ENCODE peak calls at places on chromosomes 16 and 17, in four cellular contexts. X, P, H and N are unnamed samples.

GRCh38 chr17:48725005-48725293 is 2.0 kb downstream of the PRAC2 start:
- DNase-seq in X (no peak), P (no peak), H (no peak), N (no peak)

GRCh38 chr16:89188064-89188441 is 12.3 kb downstream of the SLC22A31 start:
- DNase-seq in X (no peak), P (no peak), H (no peak), N (no peak)

GRCh38 chr16:77574867-77575619 is 140.2 kb upstream of the ADAMTS18 start:
- DNase-seq in X (peak), P (no peak), H (no peak), N (no peak)

GRCh38 chr17:76833034-76833689 is 35.0 kb upstream of the MGAT5B start:
- DNase-seq in X (no peak), P (no peak), H (no peak), N (no peak)

GRCh38 chr17:3935825-3936355 is 19.6 kb upstream of the P2RX1 start:
- DNase-seq in X (no peak), P (peak), H (no peak), N (no peak)

GRCh38 chr17:2724783-2725164 is 13.2 kb upstream of the CLUH start:
- DNase-seq in X (peak), P (peak), H (peak), N (no peak)

GRCh38 chr17:48149174-48150106 is 41.9 kb downstream of the SNX11 start:
- DNase-seq in X (no peak), P (no peak), H (no peak), N (no peak)

GRCh38 chr17:79651751-79652150 is 40.9 kb upstream of the RBFOX3 start:
- DNase-seq in X (peak), P (no peak), H (no peak), N (peak)

GRCh38 chr16:2825049-2825742 is 4.9 kb upstream of the ZG16B start:
- DNase-seq in X (no peak), P (no peak), H (no peak), N (no peak)

GRCh38 chr17:45338023-45338781 is 21.4 kb upstream of the MAP3K14 start:
- DNase-seq in X (no peak), P (no peak), H (no peak), N (no peak)

GRCh38 chr17:77328823-77329740 is 188.3 kb downstream of the SEC14L1 start:
- DNase-seq in X (no peak), P (no peak), H (no peak), N (no peak)

GRCh38 chr17:41784207-41784744 is 2.2 kb downstream of the JUP start:
- DNase-seq in X (no peak), P (peak), H (peak), N (no peak)

GRCh38 chr17:66934040-66934439 is 30.5 kb upstream of the CACNG4 start:
- DNase-seq in X (no peak), P (no peak), H (no peak), N (no peak)

GRCh38 chr16:78638371-78638770 is 538.9 kb downstream of the WWOX start:
- DNase-seq in X (no peak), P (no peak), H (peak), N (no peak)

GRCh38 chr17:77691216-77692085 is 267.1 kb upstream of the TNRC6C start:
- DNase-seq in X (no peak), P (no peak), H (no peak), N (peak)

GRCh38 chr17:80220709-80221215 is 535 bp downstream of the SLC26A11 start:
- DNase-seq in X (peak), P (no peak), H (peak), N (no peak)

GRCh38 chr17:45016823-45017222 is 34.6 kb downstream of the DCAKD start:
- DNase-seq in X (no peak), P (no peak), H (no peak), N (no peak)

GRCh38 chr17:33640629-33641028 is 347.5 kb upstream of the ASIC2 start:
- DNase-seq in X (no peak), P (no peak), H (peak), N (no peak)
- H3K27ac ChIP-seq in X (no peak), P (no peak), H (no peak), N (no peak)

GRCh38 chr16:24845726-24846547 is at the start of gene SLC5A11:
- DNase-seq in X (no peak), P (no peak), H (no peak), N (no peak)
- H3K27ac ChIP-seq in X (no peak), P (no peak), H (no peak), N (no peak)

GRCh38 chr17:50429793-50430192 is 3.8 kb downstream of the ACSF2 start:
- DNase-seq in X (no peak), P (no peak), H (no peak), N (no peak)
- H3K27ac ChIP-seq in X (no peak), P (no peak), H (no peak), N (no peak)

GRCh38 chr17:71762526-71762925 is 358.3 kb upstream of the SOX9 start:
- DNase-seq in X (no peak), P (no peak), H (no peak), N (no peak)

GRCh38 chr17:71757156-71757555 is 363.7 kb upstream of the SOX9 start:
- DNase-seq in X (no peak), P (no peak), H (no peak), N (no peak)

GRCh38 chr17:71760062-71760720 is 360.6 kb upstream of the SOX9 start:
- DNase-seq in X (no peak), P (peak), H (no peak), N (no peak)

GRCh38 chr17:71757956-71758355 is 362.9 kb upstream of the SOX9 start:
- DNase-seq in X (no peak), P (no peak), H (no peak), N (no peak)

GRCh38 chr17:71759422-71760060 is 361.3 kb upstream of the SOX9 start:
- DNase-seq in X (no peak), P (peak), H (no peak), N (no peak)
- H3K27ac ChIP-seq in X (no peak), P (no peak), H (no peak), N (no peak)

GRCh38 chr16:1052791-1053521 is 19.6 kb upstream of the SSTR5 start:
- DNase-seq in X (no peak), P (no peak), H (no peak), N (no peak)
- H3K27ac ChIP-seq in X (no peak), P (no peak), H (no peak), N (no peak)

DNA sequence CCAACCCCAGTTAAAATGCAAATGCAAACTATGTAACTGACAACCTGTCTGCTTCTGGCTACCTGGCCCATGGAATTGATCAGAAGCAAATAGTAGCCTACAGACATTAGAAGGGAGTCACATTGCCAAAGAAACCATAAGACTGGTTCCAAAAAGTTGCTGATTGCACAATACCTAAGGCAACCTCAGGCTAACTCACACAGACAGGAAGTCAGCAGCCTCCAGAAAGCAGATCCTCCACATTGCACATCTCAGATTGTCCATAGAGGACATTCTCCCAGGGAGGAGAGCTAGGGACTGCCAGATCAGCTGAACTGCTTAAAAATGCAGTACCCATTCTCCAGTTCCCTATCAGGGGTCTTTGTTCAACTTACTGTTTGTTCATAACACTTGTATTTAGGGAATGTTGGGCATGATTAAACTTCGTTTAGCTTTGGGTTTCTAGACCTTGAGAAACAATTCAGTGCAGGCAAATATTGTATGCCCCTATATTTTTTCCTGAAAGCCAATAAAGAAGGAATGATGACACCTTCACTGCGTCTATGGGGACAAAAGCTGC is 4.2 kb downstream of the CCL3 start:
- DNase-seq in X (no peak), P (no peak), H (no peak), N (no peak)
- H3K27ac ChIP-seq in X (no peak), P (no peak), H (no peak), N (no peak)

GRCh38 chr16:7744546-7745294 is 412.1 kb downstream of the RBFOX1 start:
- DNase-seq in X (no peak), P (no peak), H (no peak), N (no peak)
- H3K27ac ChIP-seq in X (no peak), P (no peak), H (no peak), N (no peak)

GRCh38 chr17:40355123-40355803 is 9.3 kb downstream of the GJD3 start:
- DNase-seq in X (peak), P (peak), H (peak), N (peak)
- H3K27ac ChIP-seq in X (no peak), P (no peak), H (no peak), N (no peak)

GRCh38 chr16:15785386-15786059 is 71.3 kb downstream of the MYH11 start:
- DNase-seq in X (no peak), P (peak), H (no peak), N (no peak)
- H3K27ac ChIP-seq in X (no peak), P (no peak), H (no peak), N (no peak)

GRCh38 chr16:66742409-66742808 is 9.0 kb downstream of the DYNC1LI2 start:
- DNase-seq in X (no peak), P (no peak), H (no peak), N (no peak)
- H3K27ac ChIP-seq in X (no peak), P (no peak), H (no peak), N (no peak)